ENCODE peak calls at places on chromosomes 12 and 14, in five cellular contexts. One of them, this sample, is unnamed.
A peak's percentile ranks its signal among the peaks of the same experiment; 100 is the strongest.

GRCh38 chr12:94614288-94614721 is 36.1 kb downstream of the TMCC3 start:
- DNase-seq in right lobe of liver: no peak
- DNase-seq in hepatocyte: no peak
- DNase-seq in IMR-90: no peak
- DNase-seq in brain microvascular endothelial cell: no peak
- DNase-seq in this sample: no peak

GRCh38 chr14:51849095-51849494 is 11.3 kb upstream of the GNG2 start:
- DNase-seq in brain microvascular endothelial cell: no peak
- DNase-seq in right lobe of liver: no peak
- DNase-seq in hepatocyte: no peak
- DNase-seq in IMR-90: peak; percentile 51
- DNase-seq in this sample: peak; percentile 65

GRCh38 chr12:55996201-55996714 is 818 bp upstream of the SUOX start:
- DNase-seq in right lobe of liver: peak; percentile 40
- DNase-seq in hepatocyte: peak; percentile 69
- DNase-seq in IMR-90: peak; percentile 62
- DNase-seq in brain microvascular endothelial cell: peak; percentile 52
- DNase-seq in this sample: peak; percentile 62

GRCh38 chr12:22979854-22980253 is 354.9 kb downstream of the ETNK1 start:
- DNase-seq in brain microvascular endothelial cell: no peak
- DNase-seq in hepatocyte: no peak
- DNase-seq in right lobe of liver: no peak
- DNase-seq in IMR-90: no peak
- DNase-seq in this sample: peak; percentile 72

GRCh38 chr12:93813181-93813580 is 136.0 kb downstream of the CRADD start:
- DNase-seq in IMR-90: no peak
- DNase-seq in brain microvascular endothelial cell: no peak
- DNase-seq in right lobe of liver: no peak
- DNase-seq in hepatocyte: no peak
- DNase-seq in this sample: no peak

GRCh38 chr12:82627799-82628198 is 58.9 kb upstream of the TMTC2 start:
- DNase-seq in right lobe of liver: no peak
- DNase-seq in hepatocyte: peak; percentile 33
- DNase-seq in IMR-90: peak; percentile 38
- DNase-seq in brain microvascular endothelial cell: peak; percentile 34
- DNase-seq in this sample: peak; percentile 30

GRCh38 chr14:34354556-34354955 is 107.5 kb downstream of the SPTSSA start:
- DNase-seq in right lobe of liver: no peak
- DNase-seq in IMR-90: no peak
- DNase-seq in hepatocyte: no peak
- DNase-seq in brain microvascular endothelial cell: no peak
- DNase-seq in this sample: no peak

GRCh38 chr14:20820063-20820904 is 17.6 kb upstream of the RNASE1 start:
- DNase-seq in hepatocyte: no peak
- DNase-seq in right lobe of liver: no peak
- DNase-seq in IMR-90: no peak
- DNase-seq in brain microvascular endothelial cell: no peak
- DNase-seq in this sample: peak; percentile 12

GRCh38 chr14:61560323-61560722 is 135.0 kb upstream of the HIF1A start:
- DNase-seq in hepatocyte: peak; percentile 50
- DNase-seq in right lobe of liver: no peak
- DNase-seq in IMR-90: peak; percentile 61
- DNase-seq in brain microvascular endothelial cell: no peak
- DNase-seq in this sample: no peak
- H3K4me3 ChIP-seq in hepatocyte: no peak overlapping the region
- H3K4me3 ChIP-seq in right lobe of liver: no peak overlapping the region
- H3K4me3 ChIP-seq in IMR-90: no peak overlapping the region
- H3K4me3 ChIP-seq in brain microvascular endothelial cell: no peak overlapping the region
- H3K4me3 ChIP-seq in this sample: no peak overlapping the region

DNA sequence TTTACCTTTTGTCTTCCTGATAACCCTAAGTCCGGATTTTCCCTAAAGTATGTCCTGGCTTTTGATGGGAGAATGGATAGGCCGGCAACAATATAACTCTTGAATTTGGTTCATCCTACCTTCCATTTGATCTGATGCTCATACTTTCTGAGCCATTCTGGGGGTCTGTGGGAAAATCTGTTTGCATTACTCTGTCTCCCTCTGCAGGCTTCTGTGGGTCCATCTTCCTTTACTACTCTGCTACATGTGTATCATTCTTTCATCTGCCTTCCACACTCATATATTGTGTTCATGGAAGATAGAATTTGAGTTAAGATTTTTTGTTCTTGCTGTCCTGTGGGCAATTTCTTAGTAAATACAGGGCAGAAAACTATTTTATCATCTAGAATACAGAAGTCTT is 101.5 kb downstream of the NAV3 start:
- DNase-seq in IMR-90: no peak
- DNase-seq in hepatocyte: no peak
- DNase-seq in right lobe of liver: no peak
- DNase-seq in brain microvascular endothelial cell: no peak
- DNase-seq in this sample: no peak
- TF ChIP-seq CTCF in IMR-90: no peak
- TF ChIP-seq CTCF in hepatocyte: peak; percentile 24
- TF ChIP-seq CTCF in right lobe of liver: no peak
- TF ChIP-seq CTCF in brain microvascular endothelial cell: peak; percentile 52
- TF ChIP-seq CTCF in this sample: no peak

GRCh38 chr14:100348253-100348729 is 25.2 kb downstream of the SLC25A47 start:
- DNase-seq in right lobe of liver: no peak
- DNase-seq in IMR-90: no peak
- DNase-seq in brain microvascular endothelial cell: no peak
- DNase-seq in hepatocyte: no peak
- DNase-seq in this sample: no peak

GRCh38 chr14:100348779-100349708 is 25.9 kb downstream of the SLC25A47 start:
- DNase-seq in right lobe of liver: no peak
- DNase-seq in brain microvascular endothelial cell: no peak
- DNase-seq in IMR-90: no peak
- DNase-seq in hepatocyte: no peak
- DNase-seq in this sample: no peak

GRCh38 chr14:100345711-100346110 is 22.6 kb downstream of the SLC25A47 start:
- DNase-seq in right lobe of liver: no peak
- DNase-seq in hepatocyte: no peak
- DNase-seq in brain microvascular endothelial cell: no peak
- DNase-seq in IMR-90: no peak
- DNase-seq in this sample: no peak

GRCh38 chr14:100346306-100347091 is 23.4 kb downstream of the SLC25A47 start:
- DNase-seq in brain microvascular endothelial cell: no peak
- DNase-seq in hepatocyte: no peak
- DNase-seq in IMR-90: no peak
- DNase-seq in right lobe of liver: no peak
- DNase-seq in this sample: no peak

DNA sequence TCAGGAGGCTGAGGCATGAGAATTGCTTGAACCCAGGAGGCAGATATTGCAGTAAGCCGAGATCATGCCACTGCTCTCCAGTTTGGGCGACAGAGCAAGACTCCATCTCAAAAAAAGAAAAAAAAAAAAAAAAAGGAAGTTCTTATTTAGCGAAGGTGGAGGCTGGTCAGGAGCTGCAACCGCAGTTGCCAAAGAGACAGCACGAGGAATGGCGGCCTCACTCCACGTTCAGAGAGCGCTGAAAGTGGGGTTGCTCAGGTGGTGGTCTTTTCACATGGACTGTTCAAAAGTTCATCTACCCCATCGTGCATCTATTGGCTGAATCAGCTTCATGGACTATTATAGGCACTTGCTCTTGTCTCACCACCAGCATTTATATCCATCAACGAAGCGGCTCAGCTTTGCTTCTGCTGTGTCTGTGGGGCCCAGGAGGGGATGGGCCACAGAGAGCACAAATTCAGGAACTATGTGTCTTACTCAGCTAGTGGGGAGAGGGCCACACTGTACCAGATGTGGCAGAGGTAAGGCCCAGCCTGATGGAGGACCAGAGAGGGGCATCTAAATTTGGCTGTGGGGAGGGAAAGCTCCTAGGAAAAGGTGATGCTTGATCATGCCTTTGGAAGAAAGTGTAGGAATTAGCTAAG is 27.3 kb downstream of the SLC25A47 start:
- DNase-seq in brain microvascular endothelial cell: no peak
- DNase-seq in right lobe of liver: no peak
- DNase-seq in hepatocyte: no peak
- DNase-seq in IMR-90: no peak
- DNase-seq in this sample: no peak
- H3K36me3 ChIP-seq in brain microvascular endothelial cell: peaks cover 84% of the 10 kb centered on the region
- H3K36me3 ChIP-seq in right lobe of liver: peaks cover 20% of the 10 kb centered on the region
- H3K36me3 ChIP-seq in hepatocyte: no peaks in the 10 kb centered on the region
- H3K36me3 ChIP-seq in IMR-90: peaks cover 76% of the 10 kb centered on the region
- H3K36me3 ChIP-seq in this sample: peaks cover 29% of the 10 kb centered on the region

DNA sequence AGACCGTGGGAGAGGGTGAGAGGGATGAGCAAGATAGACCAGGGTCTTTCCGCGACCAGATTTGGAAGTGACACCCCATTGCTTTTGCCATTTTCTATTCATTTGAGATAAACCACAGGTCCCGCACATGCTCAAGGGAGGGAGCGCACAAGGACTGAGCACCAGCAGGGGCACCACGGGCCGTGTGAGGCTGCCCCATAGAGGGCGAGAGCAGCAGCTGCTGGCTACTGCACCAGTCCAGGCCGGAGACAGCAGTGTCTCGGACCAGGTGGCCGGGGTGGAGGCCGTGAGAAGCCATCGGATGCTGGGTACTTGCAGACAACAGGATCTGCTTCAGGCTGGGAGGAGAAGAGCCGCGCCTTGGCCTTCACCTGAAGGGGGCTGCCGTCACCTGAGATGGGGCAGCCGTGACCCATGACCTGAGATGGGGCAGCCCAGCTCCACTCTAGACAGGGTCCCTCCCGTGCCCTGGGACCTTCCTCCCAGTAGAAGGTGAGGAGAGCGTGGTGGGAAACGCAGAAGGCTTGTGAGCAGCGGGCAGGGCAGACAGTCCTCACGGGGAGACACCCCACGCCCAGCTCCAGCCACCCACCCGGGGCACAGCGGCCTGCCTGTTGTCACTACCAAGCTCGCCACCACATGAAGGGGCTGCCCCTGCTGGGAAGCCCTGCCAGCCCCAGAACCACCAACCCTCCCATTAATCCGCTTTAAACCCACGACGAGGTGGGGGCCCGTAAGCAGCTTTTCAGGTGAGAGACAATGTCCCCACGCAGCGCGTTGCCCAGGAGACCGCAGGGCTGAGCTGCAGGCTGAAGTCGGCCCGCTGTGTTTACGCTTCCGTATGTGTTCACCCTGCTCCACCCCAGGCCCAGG is 61.7 kb upstream of the FBRSL1 start:
- DNase-seq in brain microvascular endothelial cell: no peak
- DNase-seq in right lobe of liver: no peak
- DNase-seq in IMR-90: no peak
- DNase-seq in hepatocyte: peak; percentile 67
- DNase-seq in this sample: no peak
- H3K4me3 ChIP-seq in brain microvascular endothelial cell: no peak overlapping the region
- H3K4me3 ChIP-seq in right lobe of liver: no peak overlapping the region
- H3K4me3 ChIP-seq in IMR-90: no peak overlapping the region
- H3K4me3 ChIP-seq in hepatocyte: no peak overlapping the region
- H3K4me3 ChIP-seq in this sample: no peak overlapping the region

DNA sequence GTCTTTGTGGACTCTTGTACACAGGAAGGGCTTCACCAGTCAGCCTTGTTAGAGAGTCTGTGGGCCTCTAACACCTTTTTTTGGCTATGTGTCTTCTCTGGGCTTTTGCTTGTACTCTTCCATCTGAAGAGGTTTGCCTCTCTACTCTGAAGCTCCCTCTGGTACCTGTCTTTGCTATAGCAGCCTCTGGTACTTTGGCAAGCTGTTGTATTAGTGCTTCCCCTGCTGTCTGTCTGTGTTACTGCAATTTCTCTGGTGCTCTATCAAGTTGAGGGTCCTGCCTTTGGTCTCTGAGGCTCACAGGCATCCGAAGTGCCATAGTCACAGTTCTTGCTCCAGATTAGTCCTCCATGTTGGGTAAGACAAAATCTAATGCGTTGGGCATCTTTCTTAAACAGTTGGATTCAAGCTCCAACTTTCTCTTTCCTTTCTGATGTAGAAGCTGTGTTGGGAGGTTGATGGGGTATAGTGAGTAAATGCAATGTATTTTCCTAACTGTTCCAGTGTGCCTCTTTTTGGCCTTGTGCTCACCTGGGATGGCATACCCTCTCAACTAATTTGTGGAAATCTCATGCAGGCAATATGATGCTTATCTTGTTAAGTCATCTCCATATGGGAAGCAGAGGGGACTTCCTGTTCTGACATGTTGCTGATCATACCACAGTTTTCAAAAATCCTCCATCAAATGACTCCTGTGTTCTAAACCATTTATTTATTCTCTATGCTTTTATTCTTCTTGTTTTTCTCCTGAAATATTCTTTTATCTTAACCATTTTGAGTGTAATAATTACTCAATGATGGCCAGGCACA is 88.8 kb downstream of the ATF7IP start:
- DNase-seq in right lobe of liver: no peak
- DNase-seq in hepatocyte: peak; percentile 35
- DNase-seq in brain microvascular endothelial cell: peak; percentile 54
- DNase-seq in IMR-90: peak; percentile 34
- DNase-seq in this sample: peak; percentile 53
- TF ChIP-seq CTCF in right lobe of liver: peak; percentile 48
- TF ChIP-seq CTCF in hepatocyte: peak; percentile 32
- TF ChIP-seq CTCF in brain microvascular endothelial cell: peak; percentile 81
- TF ChIP-seq CTCF in IMR-90: peak; percentile 63
- TF ChIP-seq CTCF in this sample: peak; percentile 67

DNA sequence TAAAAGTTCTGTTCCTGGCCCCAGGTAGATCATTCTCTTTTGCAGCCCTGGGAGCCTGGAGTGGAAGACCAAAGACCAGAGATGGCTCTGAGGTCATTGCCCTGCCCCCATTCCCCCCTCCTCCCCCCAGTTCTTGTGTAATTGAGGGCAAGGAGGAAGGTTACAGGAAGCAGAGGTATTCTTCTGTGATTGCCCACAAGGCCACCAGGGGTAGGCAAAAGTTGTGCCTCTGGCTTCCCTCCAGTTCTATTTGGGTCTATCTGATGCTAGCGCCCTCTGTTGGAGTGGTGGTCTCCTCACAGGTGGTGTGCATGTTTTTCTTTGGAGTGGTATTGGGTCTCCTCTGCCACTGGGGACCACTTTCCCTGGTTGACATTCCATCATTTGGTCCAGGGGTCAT is 41.2 kb upstream of the CRY1 start:
- DNase-seq in brain microvascular endothelial cell: no peak
- DNase-seq in right lobe of liver: no peak
- DNase-seq in hepatocyte: peak; percentile 16
- DNase-seq in IMR-90: no peak
- DNase-seq in this sample: no peak
- H3K36me3 ChIP-seq in brain microvascular endothelial cell: no peaks in the 10 kb centered on the region
- H3K36me3 ChIP-seq in right lobe of liver: no peaks in the 10 kb centered on the region
- H3K36me3 ChIP-seq in hepatocyte: no peaks in the 10 kb centered on the region
- H3K36me3 ChIP-seq in IMR-90: no peaks in the 10 kb centered on the region
- H3K36me3 ChIP-seq in this sample: no peaks in the 10 kb centered on the region

DNA sequence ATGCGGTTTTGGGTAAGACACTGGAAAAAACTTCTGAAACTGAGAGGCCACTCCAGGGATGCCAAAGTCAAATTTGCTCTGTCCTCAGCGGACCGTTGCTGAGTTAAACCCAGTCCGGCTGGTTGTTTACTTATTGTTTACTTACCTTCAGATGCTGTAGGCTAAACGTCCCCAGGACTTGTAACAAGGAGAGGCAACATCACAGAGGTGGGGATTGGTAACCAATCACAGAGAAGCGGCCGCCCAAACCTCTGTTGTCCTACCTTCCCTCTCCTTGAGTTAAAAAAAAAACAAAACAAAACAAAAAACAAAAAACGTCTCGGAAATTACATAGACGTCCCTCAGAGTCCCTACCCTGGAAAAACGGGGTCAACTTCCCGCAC is 380 bp downstream of the ANO2 start:
- DNase-seq in brain microvascular endothelial cell: no peak
- DNase-seq in IMR-90: no peak
- DNase-seq in hepatocyte: no peak
- DNase-seq in right lobe of liver: no peak
- DNase-seq in this sample: no peak
- H3K4me3 ChIP-seq in brain microvascular endothelial cell: peak overlapping the region; percentile 39
- H3K4me3 ChIP-seq in IMR-90: peak overlapping the region; percentile 48
- H3K4me3 ChIP-seq in hepatocyte: peak overlapping the region; percentile 43
- H3K4me3 ChIP-seq in right lobe of liver: no peak overlapping the region
- H3K4me3 ChIP-seq in this sample: peak overlapping the region; percentile 17

This sample was measured in bronchial epithelial cell.